ENCODE peak calls at places on chromosomes 16 and 17, in four cellular contexts. C, J, S and I are unnamed samples.

GRCh38 chr17:8420041-8420934 is 15.4 kb upstream of the NDEL1 start:
- DNase-seq in S (no peak), J (peak), C (peak), I (no peak)

GRCh38 chr16:68383858-68384257 is 64.5 kb downstream of the SMPD3 start:
- DNase-seq in C (no peak), S (no peak), J (no peak), I (no peak)

GRCh38 chr16:50154369-50154947 is 1.4 kb downstream of the TENT4B start:
- DNase-seq in C (no peak), J (no peak), S (peak), I (no peak)

GRCh38 chr16:9042533-9042932 is 48.9 kb upstream of the HAPSTR1 start:
- DNase-seq in C (no peak), J (no peak), S (no peak), I (no peak)

GRCh38 chr16:25110392-25110947 is 1.1 kb upstream of the LCMT1 start:
- DNase-seq in S (peak), C (no peak), J (no peak), I (no peak)

GRCh38 chr17:44038604-44039007 is 23.8 kb upstream of the TMEM101 start:
- DNase-seq in C (no peak), S (no peak), J (no peak), I (no peak)

GRCh38 chr16:17770104-17770503 is 299.3 kb upstream of the XYLT1 start:
- DNase-seq in S (no peak), C (no peak), J (no peak), I (no peak)

GRCh38 chr16:50272111-50272571 is 5.8 kb downstream of the ADCY7 start:
- DNase-seq in S (no peak), C (no peak), J (no peak), I (no peak)

GRCh38 chr17:28741358-28742349 is 2.2 kb upstream of the TRAF4 start:
- DNase-seq in J (no peak), C (no peak), S (no peak), I (no peak)

GRCh38 chr16:70252355-70252988 is 732 bp upstream of the EXOSC6 start:
- DNase-seq in J (no peak), S (peak), C (no peak), I (peak)

GRCh38 chr17:32929588-32929987 is 1.6 kb downstream of the TMEM98 start:
- DNase-seq in J (no peak), S (no peak), C (no peak), I (no peak)

GRCh38 chr17:83183951-83184506 is 104.6 kb downstream of the METRNL start:
- DNase-seq in C (no peak), S (no peak), J (no peak), I (no peak)

GRCh38 chr16:67021321-67021720 is 7.6 kb upstream of the CBFB start:
- DNase-seq in S (peak), C (no peak), J (no peak), I (no peak)

GRCh38 chr17:42248351-42249179 is 27.6 kb downstream of the STAT5B start:
- DNase-seq in C (peak), S (peak), J (no peak), I (no peak)

GRCh38 chr17:38563362-38564253 is 42.1 kb downstream of the SRCIN1 start:
- DNase-seq in J (no peak), S (no peak), C (no peak), I (no peak)

GRCh38 chr17:49616546-49617205 is 41.0 kb downstream of the NXPH3 start:
- DNase-seq in C (peak), S (no peak), J (no peak), I (no peak)

GRCh38 chr16:10827691-10828341 is 9.2 kb upstream of the TVP23A start:
- DNase-seq in J (peak), S (no peak), C (peak), I (no peak)

GRCh38 chr17:45777388-45777787 is 6.7 kb upstream of the CRHR1 start:
- DNase-seq in J (no peak), C (no peak), S (no peak), I (no peak)

GRCh38 chr17:82869536-82869935 is 29.7 kb upstream of the ZNF750 start:
- DNase-seq in S (no peak), J (no peak), C (no peak), I (no peak)

GRCh38 chr16:57028086-57028485 is 38.7 kb downstream of the NLRC5 start:
- DNase-seq in S (no peak), J (no peak), C (no peak), I (peak)

GRCh38 chr17:27657620-27658019 is 26.6 kb downstream of the LGALS9 start:
- DNase-seq in S (no peak), C (no peak), J (no peak), I (peak)

GRCh38 chr16:87363771-87364476 is 19.7 kb downstream of the FBXO31 start:
- DNase-seq in J (no peak), C (no peak), S (no peak), I (no peak)

GRCh38 chr16:89586853-89587252 is 11.3 kb downstream of the CPNE7 start:
- DNase-seq in J (no peak), C (no peak), S (no peak), I (no peak)

GRCh38 chr16:89887243-89887642 is 13.9 kb downstream of the TCF25 start:
- DNase-seq in C (no peak), J (no peak), S (no peak), I (no peak)

GRCh38 chr17:35080536-35080935 is 17.0 kb upstream of the RFFL start:
- DNase-seq in J (no peak), C (no peak), S (no peak), I (no peak)

GRCh38 chr17:30422171-30422570 is 43.4 kb downstream of the CPD start:
- DNase-seq in J (no peak), S (no peak), C (no peak), I (no peak)

GRCh38 chr17:44111777-44112176 is 11.7 kb downstream of the HDAC5 start:
- DNase-seq in J (no peak), S (no peak), C (no peak), I (no peak)

GRCh38 chr17:226773-227580 is 45.5 kb upstream of the DOC2B start:
- DNase-seq in S (no peak), C (no peak), J (no peak), I (no peak)

GRCh38 chr17:9488556-9488955 is 87.1 kb downstream of the STX8 start:
- DNase-seq in C (no peak), S (no peak), J (no peak), I (no peak)

GRCh38 chr16:574021-574760 is 4.4 kb downstream of the PIGQ start:
- DNase-seq in S (no peak), J (no peak), C (no peak), I (no peak)

GRCh38 chr17:39450051-39450450 is 1.0 kb downstream of the MED1 start:
- DNase-seq in C (no peak), S (no peak), J (peak), I (no peak)

GRCh38 chr17:81241648-81242420 is 2.7 kb downstream of the NDUFAF8 start:
- DNase-seq in S (peak), C (no peak), J (no peak), I (peak)

GRCh38 chr17:3772764-3773163 is 28.2 kb downstream of the ITGAE start:
- DNase-seq in S (no peak), J (no peak), C (no peak), I (no peak)

GRCh38 chr16:8675183-8676159 is 1.1 kb downstream of the ABAT start:
- DNase-seq in J (no peak), C (no peak), S (peak), I (no peak)

GRCh38 chr17:55286681-55287589 is 22.2 kb downstream of the HLF start:
- DNase-seq in J (peak), C (peak), S (no peak), I (peak)

GRCh38 chr16:21611178-21611545 is 11.8 kb downstream of the METTL9 start:
- DNase-seq in J (no peak), C (no peak), S (no peak), I (no peak)

GRCh38 chr17:3961564-3962047 is 2.6 kb downstream of the ATP2A3 start:
- DNase-seq in J (no peak), C (no peak), S (peak), I (no peak)

GRCh38 chr16:57473906-57474305 is 11.4 kb downstream of the POLR2C start:
- DNase-seq in S (no peak), C (no peak), J (no peak), I (no peak)

GRCh38 chr16:69345923-69346322 is 5.7 kb downstream of the TMED6 start:
- DNase-seq in S (no peak), C (no peak), J (no peak), I (no peak)